ENCODE peak calls at places on chromosomes 3 and 15, in seven cellular contexts. One of them, this sample, is unnamed.

GRCh38 chr15:51864408-51865056 is 35.1 kb downstream of the TMOD3 start:
- DNase-seq in HCEC 1CT: no peak
- DNase-seq in glutamatergic neuron: no peak
- DNase-seq in T-helper 1 cell: no peak
- DNase-seq in HAP-1: no peak
- DNase-seq in left colon: no peak
- DNase-seq in D721Med: no peak
- DNase-seq in this sample: no peak

GRCh38 chr15:90603893-90604292 is 74.2 kb downstream of the CRTC3 start:
- DNase-seq in glutamatergic neuron: no peak
- DNase-seq in HCEC 1CT: peak; percentile 33
- DNase-seq in T-helper 1 cell: peak; percentile 36
- DNase-seq in D721Med: no peak
- DNase-seq in left colon: no peak
- DNase-seq in HAP-1: no peak
- DNase-seq in this sample: no peak

GRCh38 chr3:128282392-128283196 is 129.3 kb downstream of the EEFSEC start:
- DNase-seq in HCEC 1CT: no peak
- DNase-seq in glutamatergic neuron: no peak
- DNase-seq in left colon: peak; percentile 45
- DNase-seq in D721Med: no peak
- DNase-seq in HAP-1: no peak
- DNase-seq in T-helper 1 cell: no peak
- DNase-seq in this sample: no peak

GRCh38 chr3:140246578-140246977 is 311.6 kb downstream of the CLSTN2 start:
- DNase-seq in T-helper 1 cell: no peak
- DNase-seq in left colon: no peak
- DNase-seq in glutamatergic neuron: no peak
- DNase-seq in D721Med: no peak
- DNase-seq in HAP-1: no peak
- DNase-seq in HCEC 1CT: no peak
- DNase-seq in this sample: no peak

GRCh38 chr15:70055601-70056051 is 42.1 kb downstream of the TLE3 start:
- DNase-seq in HAP-1: no peak
- DNase-seq in D721Med: no peak
- DNase-seq in glutamatergic neuron: no peak
- DNase-seq in HCEC 1CT: no peak
- DNase-seq in left colon: no peak
- DNase-seq in T-helper 1 cell: no peak
- DNase-seq in this sample: peak; percentile 53

GRCh38 chr3:37309945-37310665 is 135.7 kb upstream of the LRRFIP2 start:
- DNase-seq in HCEC 1CT: no peak
- DNase-seq in glutamatergic neuron: no peak
- DNase-seq in HAP-1: no peak
- DNase-seq in D721Med: no peak
- DNase-seq in left colon: no peak
- DNase-seq in T-helper 1 cell: no peak
- DNase-seq in this sample: no peak

GRCh38 chr15:88139936-88140335 is 116.6 kb downstream of the NTRK3 start:
- DNase-seq in HAP-1: no peak
- DNase-seq in HCEC 1CT: no peak
- DNase-seq in D721Med: no peak
- DNase-seq in T-helper 1 cell: no peak
- DNase-seq in glutamatergic neuron: no peak
- DNase-seq in left colon: no peak
- DNase-seq in this sample: no peak

GRCh38 chr3:101039285-101039684 is 46.1 kb upstream of the ABI3BP start:
- DNase-seq in left colon: no peak
- DNase-seq in HCEC 1CT: no peak
- DNase-seq in glutamatergic neuron: no peak
- DNase-seq in T-helper 1 cell: no peak
- DNase-seq in HAP-1: no peak
- DNase-seq in D721Med: no peak
- DNase-seq in this sample: no peak

GRCh38 chr3:193875601-193876321 is 260.2 kb upstream of the HES1 start:
- DNase-seq in T-helper 1 cell: no peak
- DNase-seq in HAP-1: no peak
- DNase-seq in left colon: no peak
- DNase-seq in HCEC 1CT: no peak
- DNase-seq in D721Med: no peak
- DNase-seq in glutamatergic neuron: no peak
- DNase-seq in this sample: no peak